ENCODE peak calls at places on chromosomes 5 and 9, in four cellular contexts. T is NCI-H1092 treated with DMSO at 0.1 percent for 48 hours, H is glomerular endothelial cell, J is A549. F is an unnamed sample.

GRCh38 chr9:79477955-79478751 is 93.6 kb upstream of the TLE4 start:
- DNase-seq in H (no peak), J (peak), T (peak), F (no peak)

GRCh38 chr5:142034994-142035393 is 22.2 kb upstream of the GNPDA1 start:
- DNase-seq in T (no peak), J (no peak), H (no peak), F (no peak)

GRCh38 chr5:62182802-62183201 is 123.2 kb upstream of the KIF2A start:
- DNase-seq in H (no peak), T (no peak), J (no peak), F (no peak)

GRCh38 chr5:117486879-117487391 is 912.3 kb upstream of the SEMA6A start:
- DNase-seq in H (no peak), T (peak), J (peak), F (no peak)

GRCh38 chr5:136020383-136021015 is 8.3 kb upstream of the TGFBI start:
- DNase-seq in J (peak), T (no peak), H (no peak), F (no peak)

GRCh38 chr9:19922476-19923118 is 133.8 kb upstream of the SLC24A2 start:
- DNase-seq in J (peak), T (peak), H (no peak), F (peak)

GRCh38 chr5:69079556-69079955 is 14.3 kb upstream of the SLC30A5 start:
- DNase-seq in T (no peak), H (no peak), J (no peak), F (no peak)

GRCh38 chr5:57889558-57889957 is 406.9 kb upstream of the ACTBL2 start:
- DNase-seq in T (no peak), H (no peak), J (peak), F (no peak)

GRCh38 chr9:546797-547223 is 294.7 kb upstream of the DMRT1 start:
- DNase-seq in H (no peak), T (peak), J (peak), F (no peak)

GRCh38 chr9:131697908-131698714 is 41.8 kb downstream of the RAPGEF1 start:
- DNase-seq in H (no peak), J (peak), T (no peak), F (no peak)

GRCh38 chr5:90503596-90503995 is 25.8 kb downstream of the LYSMD3 start:
- DNase-seq in T (no peak), H (no peak), J (no peak), F (no peak)

GRCh38 chr5:36875051-36875788 is 1.3 kb upstream of the NIPBL start:
- DNase-seq in H (no peak), J (peak), T (peak), F (no peak)

GRCh38 chr5:71778678-71779276 is 59.7 kb downstream of the CARTPT start:
- DNase-seq in J (peak), H (no peak), T (peak), F (no peak)

GRCh38 chr9:131677445-131678180 is 62.3 kb downstream of the RAPGEF1 start:
- DNase-seq in H (peak), J (no peak), T (no peak), F (no peak)

GRCh38 chr9:126682113-126682810 is 68.5 kb downstream of the LMX1B start:
- DNase-seq in J (no peak), T (no peak), H (no peak), F (no peak)

GRCh38 chr5:180332051-180332517 is 21.1 kb downstream of the GFPT2 start:
- DNase-seq in T (no peak), J (peak), H (no peak), F (peak)

GRCh38 chr9:129182625-129183494 is 4.8 kb upstream of the IER5L start:
- DNase-seq in J (peak), T (no peak), H (no peak), F (peak)

F was measured in 8988T.